ENCODE peak calls at places on chromosomes 11 and 22, in seven cellular contexts. U is left ventricle myocardium superior, O is NCI-H1417, Z is NCI-H774, J is HL-60, X is GM04503, W is globus pallidus. H is an unnamed sample.

GRCh38 chr11:109040303-109040702 is 375.4 kb downstream of the DDX10 start:
- DNase-seq in Z (no peak), X (no peak), J (no peak), U (no peak), W (no peak), O (no peak), H (peak; percentile 5)

GRCh38 chr11:46290021-46290420 is 12.6 kb downstream of the CREB3L1 start:
- DNase-seq in U (no peak), O (no peak), X (no peak), J (no peak), W (no peak), Z (no peak), H (no peak)

GRCh38 chr22:38081636-38081940 is 2.4 kb downstream of the SLC16A8 start:
- DNase-seq in X (no peak), W (no peak), U (no peak), O (no peak), J (no peak), Z (no peak), H (no peak)

GRCh38 chr11:12200359-12201015 is 90.1 kb downstream of the MICAL2 start:
- DNase-seq in W (no peak), X (peak; percentile 73), O (peak; percentile 63), U (peak; percentile 57), Z (no peak), J (no peak), H (no peak)

GRCh38 chr22:25404556-25404922 is 159.9 kb upstream of the GRK3 start:
- DNase-seq in X (no peak), U (peak; percentile 45), O (no peak), W (no peak), J (no peak), Z (no peak), H (no peak)

GRCh38 chr11:118148240-118148639 is 4.4 kb downstream of the SCN4B start:
- DNase-seq in U (no peak), J (no peak), Z (no peak), X (no peak), O (no peak), W (no peak), H (no peak)

GRCh38 chr11:58958500-58958899 is 19.2 kb downstream of the GLYATL1 start:
- DNase-seq in X (no peak), O (no peak), Z (no peak), U (no peak), W (no peak), J (peak; percentile 7), H (no peak)

GRCh38 chr22:20552913-20553401 is 45.5 kb downstream of the MED15 start:
- DNase-seq in O (no peak), Z (no peak), U (no peak), J (no peak), W (peak; percentile 19), X (no peak), H (no peak)

GRCh38 chr11:83047515-83048225 is 24.0 kb downstream of the RAB30 start:
- DNase-seq in W (no peak), X (no peak), U (no peak), O (peak; percentile 84), J (no peak), Z (peak; percentile 56), H (no peak)

H was measured in AML-193.